ENCODE peak calls at places on chromosomes 12 and 14, in ten cellular contexts. R is kidney glomerular epithelial cell, U is T-helper 1 cell, X is T-helper 17 cell, Z is SW480, D is germinal center, F is NCI-H2081, S is HS-5, K is right lobe of liver, O is BJ. Y is an unnamed sample.

GRCh38 chr12:46187023-46187422 is 81.8 kb downstream of the SLC38A1 start:
- DNase-seq in O (peak), Z (no peak), R (no peak), F (no peak), U (no peak), X (no peak), D (no peak), K (peak), S (no peak), Y (no peak)

GRCh38 chr12:92987846-92988621 is 58.9 kb upstream of the EEA1 start:
- DNase-seq in K (no peak), Z (no peak), O (no peak), R (no peak), S (no peak), F (no peak), X (no peak), U (no peak), D (peak), Y (no peak)

GRCh38 chr12:6987956-6988573 is 17.4 kb downstream of the EMG1 start:
- DNase-seq in K (no peak), R (no peak), X (no peak), S (no peak), U (no peak), D (no peak), Z (no peak), F (peak), O (no peak), Y (no peak)

GRCh38 chr12:104083769-104084475 is 19.6 kb downstream of the HCFC2 start:
- DNase-seq in D (no peak), O (no peak), X (no peak), F (no peak), R (no peak), K (no peak), S (no peak), U (no peak), Z (no peak), Y (no peak)

GRCh38 chr12:103915306-103915705 is 14.9 kb upstream of the HSP90B1 start:
- DNase-seq in Z (no peak), R (no peak), D (no peak), F (no peak), U (no peak), S (no peak), O (no peak), K (no peak), X (no peak), Y (no peak)

GRCh38 chr14:91400696-91401095 is 16.9 kb downstream of the CCDC88C start:
- DNase-seq in U (no peak), Z (no peak), X (no peak), F (no peak), D (no peak), R (peak), K (no peak), O (no peak), S (no peak), Y (no peak)

GRCh38 chr12:75816892-75817291 is 214.7 kb downstream of the PHLDA1 start:
- DNase-seq in S (peak), X (no peak), D (no peak), R (peak), Z (peak), K (no peak), O (no peak), U (no peak), F (peak), Y (no peak)

GRCh38 chr12:29241821-29242591 is 92.9 kb downstream of the FAR2 start:
- DNase-seq in F (no peak), X (no peak), D (no peak), S (peak), K (no peak), U (no peak), Z (peak), R (peak), O (peak), Y (peak)

GRCh38 chr14:92253381-92253894 is 69.5 kb upstream of the SLC24A4 start:
- DNase-seq in X (no peak), R (no peak), Z (peak), U (no peak), S (no peak), D (no peak), F (no peak), K (no peak), O (no peak), Y (no peak)

GRCh38 chr14:36438883-36439282 is 81.1 kb downstream of the NKX2-1 start:
- DNase-seq in D (no peak), R (no peak), O (no peak), U (no peak), X (no peak), S (no peak), F (no peak), Z (no peak), K (no peak), Y (no peak)

GRCh38 chr12:99498756-99499155 is 148.8 kb upstream of the GARIN6 start:
- DNase-seq in U (no peak), D (no peak), F (no peak), S (peak), K (no peak), O (peak), Z (no peak), X (no peak), R (peak), Y (no peak)

GRCh38 chr12:41511247-41511646 is 323.1 kb downstream of the PDZRN4 start:
- DNase-seq in S (no peak), O (no peak), X (no peak), F (no peak), R (no peak), U (no peak), K (no peak), D (no peak), Z (no peak), Y (no peak)

GRCh38 chr14:102594514-102595175 is 2.2 kb downstream of the RCOR1 start:
- DNase-seq in U (no peak), R (peak), D (peak), F (peak), X (no peak), S (no peak), K (peak), Z (peak), O (no peak), Y (peak)

GRCh38 chr14:100147181-100147631 is 12.2 kb downstream of the DEGS2 start:
- DNase-seq in S (no peak), O (no peak), D (peak), K (no peak), Z (no peak), U (peak), X (peak), F (no peak), R (no peak), Y (no peak)

GRCh38 chr12:108358580-108358965 is 19.5 kb upstream of the CMKLR1 start:
- DNase-seq in X (no peak), Z (no peak), F (no peak), R (no peak), S (no peak), K (no peak), O (no peak), D (no peak), U (no peak), Y (no peak)

GRCh38 chr14:47270715-47271114 is 404.7 kb downstream of the MDGA2 start:
- DNase-seq in X (no peak), K (no peak), O (no peak), Z (no peak), R (no peak), U (no peak), D (no peak), S (no peak), F (no peak), Y (no peak)

GRCh38 chr14:101875726-101876268 is 88.6 kb upstream of the DYNC1H1 start:
- DNase-seq in U (no peak), X (no peak), Z (peak), S (no peak), K (no peak), O (no peak), D (peak), R (no peak), F (no peak), Y (no peak)

GRCh38 chr14:102140750-102141145 is 1.1 kb downstream of the WDR20 start:
- DNase-seq in U (no peak), D (no peak), R (no peak), O (no peak), X (no peak), S (no peak), Z (no peak), K (no peak), F (no peak), Y (no peak)

GRCh38 chr14:24390696-24391468 is 7.9 kb upstream of the NYNRIN start:
- DNase-seq in O (no peak), R (no peak), Z (no peak), U (no peak), K (no peak), D (no peak), X (no peak), S (no peak), F (no peak), Y (no peak)

Y was measured in Panc1.